ENCODE peak calls at places on chromosomes 2 and 18, in ten cellular contexts. G is spleen, Q is heart left ventricle, L is heart right ventricle, O is coronary artery, S is thyroid gland, F is OCI-LY7, M is colonic mucosa, I is PC-9, A is uterus. H is an unnamed sample.

GRCh38 chr18:76592981-76593381 is 97.9 kb upstream of the ZNF516 start:
- DNase-seq in Q (no peak), A (no peak), M (no peak), O (no peak), S (no peak), F (no peak), I (no peak), G (no peak), L (no peak), H (no peak)

GRCh38 chr2:210004893-210005292 is 2.5 kb downstream of the RPE start:
- DNase-seq in L (no peak), F (peak), O (no peak), Q (no peak), S (no peak), I (no peak), G (no peak), A (no peak), M (no peak), H (no peak)

GRCh38 chr2:23480991-23481797 is 96.2 kb downstream of the KLHL29 start:
- DNase-seq in A (peak), S (no peak), L (no peak), M (no peak), O (no peak), G (no peak), Q (no peak), F (no peak), I (peak), H (no peak)

GRCh38 chr18:69866250-69866649 is 81.4 kb downstream of the CD226 start:
- DNase-seq in A (no peak), M (no peak), O (no peak), F (no peak), S (no peak), G (no peak), L (no peak), Q (no peak), I (no peak), H (no peak)

GRCh38 chr2:165815742-165816141 is 21.7 kb upstream of the GALNT3 start:
- DNase-seq in O (no peak), F (peak), I (no peak), M (no peak), A (no peak), Q (no peak), L (no peak), S (no peak), G (no peak), H (no peak)

GRCh38 chr2:55761024-55761423 is 67.4 kb upstream of the PNPT1 start:
- DNase-seq in Q (no peak), A (no peak), I (no peak), L (no peak), S (no peak), M (no peak), O (no peak), G (no peak), F (no peak), H (no peak)

GRCh38 chr2:164599954-164600589 is 21.2 kb downstream of the GRB14 start:
- DNase-seq in G (no peak), M (peak), S (peak), F (peak), A (no peak), L (peak), Q (no peak), I (peak), O (no peak), H (no peak)

GRCh38 chr2:72040629-72041403 is 106.8 kb downstream of the CYP26B1 start:
- DNase-seq in S (no peak), L (no peak), I (no peak), G (no peak), M (no peak), F (no peak), Q (no peak), A (no peak), O (no peak), H (no peak)

GRCh38 chr2:61707984-61708852 is 145.6 kb downstream of the FAM161A start:
- DNase-seq in O (no peak), I (peak), G (no peak), L (no peak), Q (no peak), A (no peak), M (no peak), F (no peak), S (peak), H (no peak)

GRCh38 chr2:236984046-236984445 is 101.6 kb upstream of the COPS8 start:
- DNase-seq in O (no peak), S (no peak), I (no peak), L (no peak), Q (no peak), M (no peak), A (no peak), G (no peak), F (no peak), H (no peak)

GRCh38 chr2:41768301-41768700 is 279.5 kb upstream of the PKDCC start:
- DNase-seq in F (no peak), M (no peak), G (no peak), O (no peak), Q (peak), I (no peak), L (peak), A (no peak), S (no peak), H (no peak)

GRCh38 chr2:111663471-111663951 is 220.5 kb downstream of the ANAPC1 start:
- DNase-seq in O (peak), S (no peak), G (no peak), F (no peak), L (no peak), A (no peak), Q (no peak), M (peak), I (no peak), H (no peak)

GRCh38 chr2:169461143-169461542 is 18.2 kb upstream of the BBS5 start:
- DNase-seq in M (no peak), A (no peak), I (no peak), S (no peak), O (no peak), Q (no peak), L (no peak), G (no peak), F (no peak), H (no peak)

GRCh38 chr2:10172033-10172865 is 49.7 kb downstream of the RRM2 start:
- DNase-seq in A (no peak), G (peak), L (no peak), O (no peak), F (no peak), M (no peak), S (no peak), Q (no peak), I (no peak), H (no peak)

GRCh38 chr2:19763731-19764130 is 138.1 kb downstream of the TTC32 start:
- DNase-seq in S (no peak), A (no peak), L (no peak), O (no peak), M (no peak), Q (no peak), I (no peak), F (no peak), G (no peak), H (no peak)

GRCh38 chr2:222862068-222862914 is 1.5 kb downstream of the ACSL3 start:
- DNase-seq in S (peak), M (peak), O (no peak), Q (no peak), F (peak), I (no peak), A (no peak), L (peak), G (no peak), H (no peak)

GRCh38 chr18:44096016-44096415 is 584.7 kb upstream of the SETBP1 start:
- DNase-seq in S (no peak), L (no peak), Q (no peak), I (no peak), A (no peak), M (no peak), G (no peak), O (no peak), F (no peak), H (no peak)

GRCh38 chr2:148974126-148974525 is 64.4 kb upstream of the LYPD6B start:
- DNase-seq in L (no peak), Q (no peak), O (no peak), A (no peak), S (no peak), M (no peak), F (no peak), G (no peak), I (no peak), H (no peak)

GRCh38 chr2:218027426-218028188 is 24.8 kb upstream of the TNS1 start:
- DNase-seq in F (no peak), A (peak), Q (no peak), G (no peak), S (no peak), M (no peak), O (peak), L (no peak), I (no peak), H (peak)

GRCh38 chr18:56919190-56919589 is 227.7 kb upstream of the BOD1L2 start:
- DNase-seq in A (no peak), F (no peak), O (no peak), G (no peak), Q (no peak), S (no peak), M (no peak), L (no peak), I (no peak), H (no peak)
- H3K27ac ChIP-seq in A (no peak), F (no peak), O (no peak), G (no peak), Q (no peak), S (no peak), M (no peak), L (no peak), I (no peak), H (no peak)

GRCh38 chr2:219281588-219281987 is 2.4 kb downstream of the DNAJB2 start:
- DNase-seq in S (no peak), M (no peak), F (no peak), G (peak), O (no peak), L (no peak), A (no peak), Q (no peak), I (no peak), H (no peak)

GRCh38 chr2:219278655-219279150 is 463 bp upstream of the DNAJB2 start:
- DNase-seq in L (no peak), S (no peak), M (no peak), G (no peak), Q (no peak), A (no peak), F (peak), O (no peak), I (no peak), H (no peak)

GRCh38 chr2:219279151-219279915 is at the start of gene DNAJB2:
- DNase-seq in I (peak), A (peak), O (peak), M (peak), G (peak), S (peak), F (peak), L (peak), Q (peak), H (peak)

GRCh38 chr2:219280682-219281081 is 1.5 kb downstream of the DNAJB2 start:
- DNase-seq in A (no peak), I (no peak), O (no peak), Q (no peak), F (no peak), S (no peak), M (no peak), L (no peak), G (no peak), H (no peak)

DNA sequence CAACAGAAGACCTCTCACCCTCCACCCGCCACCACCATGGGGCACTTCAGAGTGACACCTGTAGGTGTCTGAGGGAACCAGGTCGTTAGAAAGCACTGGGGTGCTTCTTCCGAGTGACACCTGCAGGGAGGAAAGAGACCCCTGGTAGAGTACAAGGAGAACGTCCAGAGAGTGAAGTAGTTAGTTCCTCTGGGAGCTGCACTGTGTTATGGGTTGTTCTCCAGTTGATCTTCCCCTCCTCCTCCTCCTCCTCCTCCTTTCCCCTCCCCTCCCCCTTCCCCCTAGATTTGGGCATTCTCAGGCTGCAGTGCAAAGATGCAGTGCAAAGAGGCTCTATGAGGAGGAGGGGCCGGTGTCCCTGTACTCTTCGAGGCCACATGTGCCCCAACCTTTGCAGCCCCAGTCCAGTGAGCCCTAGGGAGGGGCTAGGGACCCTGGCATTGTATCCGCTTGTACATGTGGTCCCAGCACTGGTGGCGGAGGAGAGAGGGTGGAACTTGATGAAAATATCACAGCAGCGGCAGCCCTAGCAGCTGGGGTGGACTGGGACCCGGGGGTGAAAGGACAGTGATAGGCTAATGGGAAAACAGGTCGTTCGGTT is 850 bp downstream of the DNAJB2 start:
- DNase-seq in I (no peak), F (peak), O (no peak), L (no peak), Q (no peak), S (no peak), M (no peak), G (no peak), A (no peak), H (no peak)
- TF ChIP-seq CTCF in I (no peak), F (peak), O (no peak), L (no peak), Q (no peak), S (peak), M (no peak), G (no peak), A (no peak), H (no peak)

GRCh38 chr2:3184167-3184566 is 193.5 kb downstream of the EIPR1 start:
- DNase-seq in F (no peak), O (no peak), S (no peak), I (no peak), L (no peak), Q (no peak), A (no peak), M (no peak), G (no peak), H (no peak)
- H3K4me3 ChIP-seq in F (no peak), O (no peak), S (no peak), I (no peak), L (no peak), Q (no peak), A (no peak), M (no peak), G (no peak), H (no peak)

GRCh38 chr2:119223521-119224390 is at the start of gene STEAP3:
- DNase-seq in M (peak), F (no peak), Q (peak), S (peak), L (peak), G (peak), O (peak), I (peak), A (peak), H (peak)
- H3K27ac ChIP-seq in M (peak), F (no peak), Q (peak), S (peak), L (peak), G (no peak), O (peak), I (peak), A (no peak), H (peak)

GRCh38 chr18:3994061-3994687 is 460.9 kb downstream of the DLGAP1 start:
- DNase-seq in O (no peak), A (no peak), G (no peak), M (no peak), L (no peak), S (no peak), Q (no peak), F (no peak), I (no peak), H (no peak)

GRCh38 chr18:3998698-3999333 is 456.3 kb downstream of the DLGAP1 start:
- DNase-seq in L (no peak), M (peak), A (no peak), I (no peak), O (no peak), F (peak), Q (no peak), S (peak), G (no peak), H (no peak)

GRCh38 chr18:3995476-3996102 is 459.5 kb downstream of the DLGAP1 start:
- DNase-seq in M (peak), S (peak), A (peak), O (no peak), L (peak), F (peak), I (peak), Q (peak), G (no peak), H (no peak)
- TF ChIP-seq CTCF in M (peak), S (peak), A (peak), O (peak), L (peak), F (peak), I (peak), Q (peak), G (peak), H (peak)

DNA sequence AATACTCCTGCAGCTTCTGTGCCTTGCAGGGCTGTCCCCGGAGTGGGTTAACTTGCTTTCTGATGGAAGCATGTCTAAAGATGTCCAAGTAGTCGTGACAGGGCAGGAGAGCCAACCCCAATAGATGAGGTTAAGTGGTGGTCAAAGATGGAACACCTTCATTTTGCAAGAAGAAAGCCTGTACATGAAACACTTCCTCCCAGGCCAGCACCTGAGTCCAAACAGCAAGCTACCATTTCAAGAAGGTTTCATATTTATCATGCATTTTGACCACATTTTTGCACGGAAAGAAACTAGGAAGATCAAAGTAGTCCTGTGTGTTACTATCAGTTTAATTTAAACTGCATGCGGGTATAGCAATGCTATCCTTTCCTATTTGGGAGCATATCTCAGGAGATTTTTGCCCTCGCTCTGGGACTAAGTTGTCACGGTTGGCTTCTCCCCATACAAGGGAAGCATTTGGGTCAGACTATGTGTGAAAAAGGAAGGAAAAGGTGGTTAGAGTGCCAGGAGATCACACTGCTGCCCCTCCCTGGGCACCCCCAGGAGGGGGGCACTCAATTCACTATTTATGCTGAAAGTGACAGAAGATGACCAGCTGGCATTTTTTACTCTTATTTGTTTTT is 187.6 kb downstream of the ZNF521 start:
- DNase-seq in L (no peak), Q (no peak), O (no peak), S (no peak), F (peak), A (no peak), G (no peak), M (no peak), I (no peak), H (no peak)
- H3K4me3 ChIP-seq in L (peak), Q (peak), O (peak), S (no peak), F (peak), A (peak), G (peak), M (peak), I (no peak), H (peak)

DNA sequence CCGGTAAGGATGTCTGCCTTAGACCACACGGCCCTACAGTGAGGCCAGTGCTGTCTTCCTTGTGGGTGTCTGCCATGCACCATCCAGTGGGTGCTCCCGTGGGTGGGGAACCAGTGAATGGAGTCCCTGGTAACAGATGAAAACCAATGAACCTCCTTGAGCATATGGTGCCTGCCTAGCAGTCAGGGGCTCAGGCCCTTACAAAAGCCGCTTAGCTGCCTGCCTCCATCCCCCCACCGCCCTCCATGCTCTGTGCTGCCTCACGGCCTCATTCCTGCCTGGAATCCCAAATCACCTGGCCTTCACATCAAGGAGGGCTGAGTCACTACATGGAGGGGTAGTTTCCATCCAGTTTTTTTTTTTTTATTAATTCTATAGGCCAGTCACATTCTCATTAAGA is 30.8 kb upstream of the TRIB2 start:
- DNase-seq in L (no peak), M (no peak), O (no peak), Q (no peak), G (no peak), A (no peak), S (no peak), F (no peak), I (no peak), H (no peak)
- H3K27ac ChIP-seq in L (no peak), M (no peak), O (no peak), Q (no peak), G (no peak), A (no peak), S (no peak), F (no peak), I (no peak), H (no peak)

GRCh38 chr2:172249986-172250385 is 147.3 kb upstream of the DLX2 start:
- DNase-seq in F (no peak), M (no peak), S (no peak), I (no peak), Q (no peak), O (no peak), A (no peak), L (no peak), G (no peak), H (no peak)
- TF ChIP-seq CTCF in F (no peak), M (no peak), S (no peak), I (no peak), Q (no peak), O (no peak), A (no peak), L (no peak), G (no peak), H (no peak)